ENCODE peak calls at places on chromosomes 12 and 14, in five cellular contexts. X is amygdala, C is GM03348, S is mucosa of gallbladder, W is thoracic aorta. Q is an unnamed sample.

GRCh38 chr12:122864894-122865253 is 29.6 kb downstream of the HIP1R start:
- DNase-seq in X (no peak), C (no peak), S (no peak), W (no peak), Q (no peak)

GRCh38 chr14:80390911-80391310 is 179.6 kb upstream of the DIO2 start:
- DNase-seq in X (no peak), C (peak; percentile 8), S (no peak), W (no peak), Q (no peak)

GRCh38 chr14:100239200-100239839 is 376 bp downstream of the YY1 start:
- DNase-seq in X (no peak), C (no peak), S (peak; percentile 26), W (no peak), Q (peak; percentile 37)

GRCh38 chr12:98644712-98645571 is at the start of the genes APAF1 and IKBIP:
- DNase-seq in X (peak; percentile 69), C (peak; percentile 98), S (peak; percentile 98), W (peak; percentile 86), Q (peak; percentile 93)

GRCh38 chr14:64733899-64734298 is 29.7 kb downstream of the PLEKHG3 start:
- DNase-seq in X (no peak), C (no peak), S (no peak), W (no peak), Q (no peak)

GRCh38 chr12:63897931-63898330 is 53.4 kb downstream of the SRGAP1 start:
- DNase-seq in X (no peak), C (no peak), S (no peak), W (no peak), Q (no peak)

GRCh38 chr12:9870311-9870866 is 1.2 kb upstream of the CLEC2B start:
- DNase-seq in X (no peak), C (no peak), S (no peak), W (no peak), Q (no peak)

GRCh38 chr14:50233335-50234250 is 2.2 kb upstream of the SOS2 start:
- DNase-seq in X (no peak), C (no peak), S (no peak), W (no peak), Q (no peak)

GRCh38 chr14:93332032-93332852 is 594 bp downstream of the BTBD7 start:
- DNase-seq in X (no peak), C (peak; percentile 83), S (no peak), W (no peak), Q (no peak)

GRCh38 chr12:52528641-52529143 is 8.5 kb upstream of the KRT5 start:
- DNase-seq in X (no peak), C (no peak), S (no peak), W (no peak), Q (no peak)

GRCh38 chr14:84181072-84181471 is 1348.9 kb upstream of the FLRT2 start:
- DNase-seq in X (no peak), C (no peak), S (no peak), W (no peak), Q (no peak)

GRCh38 chr14:69997849-69998248 is 118.6 kb downstream of the SMOC1 start:
- DNase-seq in X (no peak), C (no peak), S (no peak), W (no peak), Q (no peak)

GRCh38 chr12:70831538-70831937 is 89.0 kb downstream of the PTPRR start:
- DNase-seq in X (no peak), C (no peak), S (no peak), W (no peak), Q (no peak)

GRCh38 chr12:2653461-2653965 is 141.3 kb upstream of the FKBP4 start:
- DNase-seq in X (no peak), C (no peak), S (no peak), W (no peak), Q (no peak)

GRCh38 chr12:124293286-124294003 is 1.4 kb upstream of the RFLNA start:
- DNase-seq in X (no peak), C (no peak), S (no peak), W (no peak), Q (no peak)

GRCh38 chr14:51628230-51628629 is 23.5 kb upstream of the FRMD6 start:
- DNase-seq in X (no peak), C (no peak), S (no peak), W (no peak), Q (no peak)

Q was measured in effector CD8-positive, alpha-beta T cell.